ENCODE peak calls at places on chromosomes 3 and 15, in seven cellular contexts. One of them, this sample, is unnamed.

GRCh38 chr3:150220791-150221190 is 187.3 kb upstream of the TSC22D2 start:
- DNase-seq in K562: no peak
- DNase-seq in Panc1: no peak
- DNase-seq in GM12878: no peak
- DNase-seq in SK-N-SH: peak; percentile 17
- DNase-seq in HCT116: no peak
- DNase-seq in H1: no peak
- DNase-seq in this sample: no peak

GRCh38 chr3:43995929-43996378 is 245.7 kb upstream of the TOPAZ1 start:
- DNase-seq in K562: no peak
- DNase-seq in Panc1: no peak
- DNase-seq in GM12878: no peak
- DNase-seq in SK-N-SH: no peak
- DNase-seq in HCT116: no peak
- DNase-seq in H1: peak; percentile 81
- DNase-seq in this sample: no peak

GRCh38 chr3:155326249-155326648 is 32.8 kb upstream of the STRIT1 start:
- DNase-seq in K562: no peak
- DNase-seq in Panc1: no peak
- DNase-seq in GM12878: no peak
- DNase-seq in SK-N-SH: no peak
- DNase-seq in HCT116: no peak
- DNase-seq in H1: no peak
- DNase-seq in this sample: no peak

GRCh38 chr3:47005212-47006144 is 26.0 kb downstream of the NBEAL2 start:
- DNase-seq in K562: no peak
- DNase-seq in Panc1: no peak
- DNase-seq in GM12878: no peak
- DNase-seq in SK-N-SH: peak; percentile 26
- DNase-seq in HCT116: no peak
- DNase-seq in H1: no peak
- DNase-seq in this sample: no peak

GRCh38 chr3:122533931-122534334 is 19.2 kb upstream of the KPNA1 start:
- DNase-seq in K562: peak; percentile 15
- DNase-seq in Panc1: peak; percentile 76
- DNase-seq in GM12878: peak; percentile 79
- DNase-seq in SK-N-SH: no peak
- DNase-seq in HCT116: peak; percentile 78
- DNase-seq in H1: no peak
- DNase-seq in this sample: no peak

GRCh38 chr3:116614795-116615362 is 94.7 kb upstream of the TUSC7 start:
- DNase-seq in K562: no peak
- DNase-seq in Panc1: no peak
- DNase-seq in GM12878: no peak
- DNase-seq in SK-N-SH: peak; percentile 13
- DNase-seq in HCT116: no peak
- DNase-seq in H1: no peak
- DNase-seq in this sample: peak; percentile 5

GRCh38 chr3:158768881-158769518 is 32.9 kb upstream of the MFSD1 start:
- DNase-seq in K562: no peak
- DNase-seq in Panc1: no peak
- DNase-seq in GM12878: no peak
- DNase-seq in SK-N-SH: no peak
- DNase-seq in HCT116: no peak
- DNase-seq in H1: no peak
- DNase-seq in this sample: peak; percentile 90

GRCh38 chr3:181880339-181880738 is 168.6 kb downstream of the SOX2 start:
- DNase-seq in K562: no peak
- DNase-seq in Panc1: no peak
- DNase-seq in GM12878: no peak
- DNase-seq in SK-N-SH: peak; percentile 41
- DNase-seq in HCT116: no peak
- DNase-seq in H1: no peak
- DNase-seq in this sample: no peak

GRCh38 chr3:123449986-123450474 is 1.1 kb upstream of the ADCY5 start:
- DNase-seq in K562: no peak
- DNase-seq in Panc1: no peak
- DNase-seq in GM12878: no peak
- DNase-seq in SK-N-SH: peak; percentile 79
- DNase-seq in HCT116: no peak
- DNase-seq in H1: peak; percentile 79
- DNase-seq in this sample: no peak

GRCh38 chr3:98596902-98597500 is 3.6 kb upstream of the CPOX start:
- DNase-seq in K562: peak; percentile 14
- DNase-seq in Panc1: no peak
- DNase-seq in GM12878: peak; percentile 39
- DNase-seq in SK-N-SH: peak; percentile 30
- DNase-seq in HCT116: peak; percentile 57
- DNase-seq in H1: no peak
- DNase-seq in this sample: peak; percentile 28

GRCh38 chr15:40843183-40843884 is 514 bp upstream of the SPINT1 start:
- DNase-seq in K562: no peak
- DNase-seq in Panc1: no peak
- DNase-seq in GM12878: no peak
- DNase-seq in SK-N-SH: no peak
- DNase-seq in HCT116: no peak
- DNase-seq in H1: no peak
- DNase-seq in this sample: no peak

GRCh38 chr3:186365202-186365974 is 3.4 kb upstream of the DGKG start:
- DNase-seq in K562: no peak
- DNase-seq in Panc1: no peak
- DNase-seq in GM12878: no peak
- DNase-seq in SK-N-SH: no peak
- DNase-seq in HCT116: no peak
- DNase-seq in H1: no peak
- DNase-seq in this sample: no peak

GRCh38 chr3:60536420-60536819 is 714.8 kb downstream of the FHIT start:
- DNase-seq in K562: no peak
- DNase-seq in Panc1: no peak
- DNase-seq in GM12878: peak; percentile 66
- DNase-seq in SK-N-SH: no peak
- DNase-seq in HCT116: no peak
- DNase-seq in H1: no peak
- DNase-seq in this sample: no peak

GRCh38 chr3:150067561-150067960 is 96.9 kb upstream of the PFN2 start:
- DNase-seq in K562: no peak
- DNase-seq in Panc1: no peak
- DNase-seq in GM12878: no peak
- DNase-seq in SK-N-SH: no peak
- DNase-seq in HCT116: no peak
- DNase-seq in H1: no peak
- DNase-seq in this sample: no peak

GRCh38 chr15:31171731-31172130 is 70.2 kb upstream of the TRPM1 start:
- DNase-seq in K562: no peak
- DNase-seq in Panc1: no peak
- DNase-seq in GM12878: no peak
- DNase-seq in SK-N-SH: no peak
- DNase-seq in HCT116: no peak
- DNase-seq in H1: no peak
- DNase-seq in this sample: no peak
- TF ChIP-seq SIN3A in K562: no peak
- TF ChIP-seq SIN3A in Panc1: no peak
- TF ChIP-seq SIN3A in GM12878: no peak
- TF ChIP-seq SIN3A in SK-N-SH: no peak
- TF ChIP-seq SIN3A in HCT116: no peak
- TF ChIP-seq SIN3A in H1: no peak
- TF ChIP-seq SIN3A in this sample: no peak

GRCh38 chr15:67361100-67361499 is 106.5 kb downstream of the IQCH start:
- DNase-seq in K562: no peak
- DNase-seq in Panc1: no peak
- DNase-seq in GM12878: no peak
- DNase-seq in SK-N-SH: no peak
- DNase-seq in HCT116: no peak
- DNase-seq in H1: no peak
- DNase-seq in this sample: no peak

GRCh38 chr15:67358812-67359211 is 104.2 kb downstream of the IQCH start:
- DNase-seq in K562: no peak
- DNase-seq in Panc1: no peak
- DNase-seq in GM12878: no peak
- DNase-seq in SK-N-SH: no peak
- DNase-seq in HCT116: no peak
- DNase-seq in H1: no peak
- DNase-seq in this sample: peak; percentile 20

GRCh38 chr15:67359431-67360082 is 105.0 kb downstream of the IQCH start:
- DNase-seq in K562: no peak
- DNase-seq in Panc1: no peak
- DNase-seq in GM12878: no peak
- DNase-seq in SK-N-SH: peak; percentile 6
- DNase-seq in HCT116: no peak
- DNase-seq in H1: no peak
- DNase-seq in this sample: peak; percentile 22
- TF ChIP-seq SIN3A in K562: no peak
- TF ChIP-seq SIN3A in Panc1: no peak
- TF ChIP-seq SIN3A in GM12878: no peak
- TF ChIP-seq SIN3A in SK-N-SH: no peak
- TF ChIP-seq SIN3A in HCT116: no peak
- TF ChIP-seq SIN3A in H1: no peak
- TF ChIP-seq SIN3A in this sample: no peak

DNA sequence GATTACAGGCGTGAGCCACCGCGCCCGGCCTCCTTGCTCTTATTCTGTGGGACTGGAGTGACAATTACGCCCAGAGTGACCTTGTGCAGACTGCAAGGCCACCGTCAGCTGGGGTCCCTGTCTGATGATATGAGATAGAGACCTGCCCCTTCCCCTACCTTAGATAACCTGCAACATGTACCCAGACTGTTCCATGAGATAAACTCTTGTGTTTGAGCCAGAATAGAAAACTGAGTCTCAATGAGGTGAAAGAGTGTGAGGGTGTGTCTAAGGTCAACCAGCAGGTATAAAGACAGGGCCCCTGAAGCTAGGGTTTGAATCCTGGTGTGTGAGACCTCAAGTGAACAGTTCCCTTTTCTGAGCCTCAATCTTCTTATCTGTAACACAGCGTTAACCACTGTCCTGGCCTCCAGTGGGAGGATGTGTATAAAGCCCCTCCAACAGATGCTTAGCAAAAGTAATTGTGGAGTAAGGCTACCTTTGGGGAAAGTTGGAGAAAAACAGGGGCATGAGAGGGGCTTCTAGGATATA is 6.0 kb downstream of the TADA3 start:
- DNase-seq in K562: peak; percentile 90
- DNase-seq in Panc1: no peak
- DNase-seq in GM12878: no peak
- DNase-seq in SK-N-SH: no peak
- DNase-seq in HCT116: no peak
- DNase-seq in H1: no peak
- DNase-seq in this sample: no peak
- TF ChIP-seq SIN3A in K562: no peak
- TF ChIP-seq SIN3A in Panc1: no peak
- TF ChIP-seq SIN3A in GM12878: no peak
- TF ChIP-seq SIN3A in SK-N-SH: no peak
- TF ChIP-seq SIN3A in HCT116: no peak
- TF ChIP-seq SIN3A in H1: no peak
- TF ChIP-seq SIN3A in this sample: no peak

DNA sequence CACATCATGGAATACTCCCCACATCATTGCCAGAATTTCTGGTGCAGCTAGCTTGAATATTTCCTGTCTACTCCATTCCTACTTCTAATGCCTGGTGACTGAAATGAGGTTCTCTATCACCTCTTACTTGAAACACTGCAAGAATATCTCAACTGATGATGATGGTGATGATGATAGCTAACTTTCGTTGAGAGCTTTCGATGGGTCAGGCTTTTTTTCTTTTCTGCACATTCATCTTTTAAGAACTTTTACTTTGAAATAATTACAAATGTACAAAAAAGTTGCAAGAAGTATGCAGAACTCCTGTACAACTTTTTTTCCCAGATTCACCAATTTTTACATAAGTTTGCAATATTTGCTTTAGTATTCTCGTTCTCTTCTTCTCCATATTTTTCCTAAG is 233.5 kb downstream of the MEIS2 start:
- DNase-seq in K562: no peak
- DNase-seq in Panc1: no peak
- DNase-seq in GM12878: no peak
- DNase-seq in SK-N-SH: no peak
- DNase-seq in HCT116: no peak
- DNase-seq in H1: no peak
- DNase-seq in this sample: no peak
- TF ChIP-seq SIN3A in K562: no peak
- TF ChIP-seq SIN3A in Panc1: no peak
- TF ChIP-seq SIN3A in GM12878: no peak
- TF ChIP-seq SIN3A in SK-N-SH: no peak
- TF ChIP-seq SIN3A in HCT116: no peak
- TF ChIP-seq SIN3A in H1: no peak
- TF ChIP-seq SIN3A in this sample: no peak

DNA sequence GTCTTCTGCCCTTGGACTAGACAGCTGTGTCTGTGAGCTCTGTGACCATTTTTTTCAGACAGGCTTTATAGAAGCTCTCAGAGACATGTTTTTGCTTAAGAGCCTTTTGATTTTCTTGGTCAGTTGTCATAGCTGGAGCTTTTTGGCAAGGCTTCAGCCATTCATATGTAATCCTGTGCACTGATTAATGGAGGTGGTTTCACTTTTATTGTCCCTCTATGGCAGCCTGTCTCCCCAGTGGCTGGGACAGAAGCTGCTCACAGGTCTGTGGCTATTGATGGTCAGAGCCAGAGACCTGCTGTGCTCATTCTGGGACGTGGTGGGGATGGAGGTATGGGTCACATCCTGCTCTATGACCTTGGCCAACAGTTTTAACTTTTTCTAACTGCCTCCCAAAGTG is 226.6 kb upstream of the LRRFIP2 start:
- DNase-seq in K562: no peak
- DNase-seq in Panc1: no peak
- DNase-seq in GM12878: no peak
- DNase-seq in SK-N-SH: no peak
- DNase-seq in HCT116: no peak
- DNase-seq in H1: no peak
- DNase-seq in this sample: no peak
- TF ChIP-seq SIN3A in K562: no peak
- TF ChIP-seq SIN3A in Panc1: no peak
- TF ChIP-seq SIN3A in GM12878: no peak
- TF ChIP-seq SIN3A in SK-N-SH: no peak
- TF ChIP-seq SIN3A in HCT116: no peak
- TF ChIP-seq SIN3A in H1: no peak
- TF ChIP-seq SIN3A in this sample: no peak

This sample was measured in HepG2.